ENCODE peak calls at places on chromosome 16, in seven cellular contexts. S is heart left ventricle, N is testis, U is left ventricle myocardium inferior, D is uterus, C is Peyer's patch, F is neuronal stem cell. G is an unnamed sample.

GRCh38 chr16:23768581-23768980 is 13.8 kb downstream of the CHP2 start:
- DNase-seq in S (no peak), N (no peak), U (no peak), D (no peak), C (no peak), F (no peak), G (no peak)

GRCh38 chr16:51048544-51048943 is 102.5 kb downstream of the SALL1 start:
- DNase-seq in S (no peak), N (no peak), U (no peak), D (no peak), C (no peak), F (no peak), G (no peak)

GRCh38 chr16:84553873-84554399 is 49.5 kb upstream of the MEAK7 start:
- DNase-seq in S (no peak), N (no peak), U (no peak), D (no peak), C (peak; percentile 50), F (no peak), G (no peak)

GRCh38 chr16:75265911-75266701 is 14.7 kb upstream of the BCAR1 start:
- DNase-seq in S (peak; percentile 87), N (peak; percentile 81), U (peak; percentile 75), D (peak; percentile 80), C (no peak), F (peak; percentile 92), G (peak; percentile 90)

GRCh38 chr16:50246299-50247122 is 19.8 kb upstream of the ADCY7 start:
- DNase-seq in S (peak; percentile 75), N (no peak), U (no peak), D (no peak), C (no peak), F (no peak), G (no peak)

GRCh38 chr16:844638-845348 is 44.3 kb upstream of the GNG13 start:
- DNase-seq in S (peak; percentile 37), N (no peak), U (no peak), D (no peak), C (no peak), F (no peak), G (no peak)

GRCh38 chr16:50908468-50908867 is 166.6 kb downstream of the CYLD start:
- DNase-seq in S (no peak), N (no peak), U (no peak), D (no peak), C (no peak), F (no peak), G (no peak)

GRCh38 chr16:69566437-69567030 is 768 bp downstream of the NFAT5 start:
- DNase-seq in S (peak; percentile 75), N (peak; percentile 69), U (peak; percentile 64), D (peak; percentile 69), C (peak; percentile 34), F (peak; percentile 56), G (peak; percentile 72)

GRCh38 chr16:79001156-79001997 is 599.2 kb downstream of the MAF start:
- DNase-seq in S (no peak), N (no peak), U (no peak), D (no peak), C (no peak), F (peak; percentile 40), G (peak; percentile 20)

GRCh38 chr16:11134722-11135121 is 121.3 kb downstream of the SOCS1 start:
- DNase-seq in S (no peak), N (no peak), U (no peak), D (no peak), C (no peak), F (no peak), G (no peak)

GRCh38 chr16:54286330-54287017 is at the start of gene IRX3:
- DNase-seq in S (peak; percentile 91), N (peak; percentile 54), U (peak; percentile 93), D (peak; percentile 50), C (no peak), F (peak; percentile 87), G (peak; percentile 73)

GRCh38 chr16:20225334-20225733 is 102.0 kb downstream of the GP2 start:
- DNase-seq in S (no peak), N (no peak), U (no peak), D (no peak), C (no peak), F (no peak), G (no peak)

GRCh38 chr16:23521965-23522364 is 11.7 kb upstream of the GGA2 start:
- DNase-seq in S (no peak), N (no peak), U (no peak), D (no peak), C (no peak), F (no peak), G (no peak)

GRCh38 chr16:9013508-9013864 is 49.8 kb upstream of the USP7 start:
- DNase-seq in S (no peak), N (no peak), U (no peak), D (no peak), C (no peak), F (no peak), G (no peak)

GRCh38 chr16:83248735-83249469 is 558.9 kb upstream of the HSBP1 start:
- DNase-seq in S (no peak), N (no peak), U (no peak), D (no peak), C (no peak), F (no peak), G (no peak)

GRCh38 chr16:89667633-89668032 is 10.0 kb downstream of the SPATA33 start:
- DNase-seq in S (no peak), N (no peak), U (no peak), D (no peak), C (no peak), F (no peak), G (no peak)

GRCh38 chr16:15775663-15776304 is 81.0 kb downstream of the MYH11 start:
- DNase-seq in S (no peak), N (no peak), U (no peak), D (peak; percentile 52), C (no peak), F (no peak), G (no peak)

DNA sequence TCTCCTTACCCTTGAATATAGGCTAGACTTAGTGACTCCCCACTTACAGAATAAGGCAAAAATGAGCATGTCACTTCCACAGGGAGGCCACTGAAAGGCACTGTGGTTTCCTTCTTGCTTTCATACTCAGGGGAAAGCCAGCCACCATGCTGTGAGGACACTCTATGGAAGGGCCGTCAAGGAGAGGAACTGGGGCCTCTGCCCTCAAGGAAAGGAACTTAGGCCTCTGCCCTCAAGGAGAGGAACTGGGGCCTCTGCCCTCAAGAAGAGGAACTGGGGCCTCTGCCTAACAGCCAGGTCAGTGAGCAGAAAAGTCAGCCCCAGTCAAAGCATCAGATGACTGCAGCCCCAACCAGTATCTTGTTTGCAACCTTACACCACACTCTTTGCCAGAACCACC is 30.1 kb downstream of the VPS35 start:
- DNase-seq in S (no peak), N (no peak), U (no peak), D (no peak), C (peak; percentile 34), F (no peak), G (no peak)
- H3K27ac ChIP-seq in S (no peak overlapping the region), N (no peak overlapping the region), U (no peak overlapping the region), D (no peak overlapping the region), C (no peak overlapping the region), F (no peak overlapping the region), G (no peak overlapping the region)

GRCh38 chr16:67228034-67228785 is 1.3 kb downstream of the TMEM208 start:
- DNase-seq in S (peak; percentile 53), N (no peak), U (no peak), D (no peak), C (no peak), F (no peak), G (no peak)

GRCh38 chr16:67226295-67226803 is 581 bp upstream of the TMEM208 start:
- DNase-seq in S (peak; percentile 52), N (no peak), U (no peak), D (no peak), C (no peak), F (no peak), G (no peak)

GRCh38 chr16:67227567-67227921 is 614 bp downstream of the TMEM208 start:
- DNase-seq in S (peak; percentile 31), N (no peak), U (no peak), D (no peak), C (no peak), F (no peak), G (no peak)

GRCh38 chr16:67226804-67227566 is at the start of gene TMEM208:
- DNase-seq in S (peak; percentile 99), N (peak; percentile 99), U (peak; percentile 99), D (peak; percentile 98), C (peak; percentile 98), F (peak; percentile 99), G (peak; percentile 98)

GRCh38 chr16:67223992-67224391 is 2.9 kb upstream of the TMEM208 start:
- DNase-seq in S (no peak), N (no peak), U (no peak), D (no peak), C (no peak), F (no peak), G (no peak)
- H3K4me1 ChIP-seq in S (peaks cover 21% of the 10 kb centered on the region), N (peaks cover 11% of the 10 kb centered on the region), U (peaks cover 38% of the 10 kb centered on the region), D (peaks cover 12% of the 10 kb centered on the region), C (peaks cover 9% of the 10 kb centered on the region), F (peaks cover 10% of the 10 kb centered on the region), G (peaks cover 9% of the 10 kb centered on the region)

GRCh38 chr16:1949507-1949906 is 5.0 kb downstream of the RPL3L start:
- DNase-seq in S (no peak), N (no peak), U (no peak), D (no peak), C (no peak), F (no peak), G (no peak)

GRCh38 chr16:1950559-1950958 is 3.9 kb downstream of the RPL3L start:
- DNase-seq in S (no peak), N (no peak), U (peak; percentile 64), D (no peak), C (no peak), F (no peak), G (no peak)

GRCh38 chr16:1958715-1959268 is 546 bp upstream of the NDUFB10 start:
- DNase-seq in S (no peak), N (no peak), U (no peak), D (peak; percentile 46), C (no peak), F (no peak), G (no peak)

GRCh38 chr16:1950047-1950446 is 4.4 kb downstream of the RPL3L start:
- DNase-seq in S (no peak), N (no peak), U (no peak), D (no peak), C (no peak), F (no peak), G (no peak)

GRCh38 chr16:1953734-1954133 is 755 bp downstream of the RPL3L start:
- DNase-seq in S (no peak), N (no peak), U (no peak), D (no peak), C (no peak), F (no peak), G (peak; percentile 3)
- H3K27ac ChIP-seq in S (peak overlapping the region; percentile 96), N (no peak overlapping the region), U (peak overlapping the region; percentile 89), D (no peak overlapping the region), C (no peak overlapping the region), F (no peak overlapping the region), G (no peak overlapping the region)

DNA sequence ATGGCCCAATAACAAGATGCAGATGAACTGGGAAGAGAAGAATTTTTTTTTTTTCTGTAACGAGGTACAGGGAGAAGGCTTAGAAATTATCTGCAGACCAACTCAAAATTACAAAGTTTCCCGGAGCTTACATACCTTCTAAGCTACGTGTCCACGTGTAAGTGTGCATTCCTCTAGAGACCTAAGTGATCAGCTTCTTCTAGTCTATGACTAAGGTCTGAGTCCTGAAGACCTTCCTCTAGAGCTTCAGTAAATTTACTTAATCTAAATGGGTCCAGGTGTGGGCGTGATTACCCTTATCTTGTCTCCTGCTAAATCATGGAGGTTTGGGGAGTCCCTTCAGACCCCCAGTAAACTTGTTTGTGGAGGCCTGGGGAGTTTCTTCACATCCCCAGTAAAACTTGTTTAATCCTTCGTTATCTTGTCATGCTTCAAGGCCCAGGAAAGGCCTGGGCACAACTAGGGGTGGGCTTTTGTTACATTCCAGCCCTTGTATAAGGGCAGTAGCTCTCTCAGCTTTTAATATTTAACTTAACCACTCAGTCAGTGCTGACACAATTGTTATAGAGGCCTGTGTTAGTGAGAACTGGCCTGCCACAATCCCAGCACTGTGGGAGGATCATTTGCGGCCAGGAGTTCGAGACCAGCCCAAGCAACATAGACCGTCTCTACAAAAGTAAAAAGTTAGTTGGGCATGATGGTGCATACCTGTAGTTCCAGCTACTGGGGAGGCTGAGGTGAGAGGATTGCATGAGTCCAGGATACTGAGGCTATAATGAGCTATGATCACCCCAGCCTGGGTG is 342.3 kb downstream of the SNX29 start:
- DNase-seq in S (no peak), N (no peak), U (no peak), D (no peak), C (no peak), F (no peak), G (no peak)
- H3K4me1 ChIP-seq in S (no peaks in the 10 kb centered on the region), N (peaks cover 6% of the 10 kb centered on the region), U (peaks cover 21% of the 10 kb centered on the region), D (no peaks in the 10 kb centered on the region), C (no peaks in the 10 kb centered on the region), F (peaks cover 5% of the 10 kb centered on the region), G (peaks cover 28% of the 10 kb centered on the region)

G was measured in hepatocyte.